ENCODE peak calls at places on chromosomes 6 and 20, in six cellular contexts. X is H9, Y is trophoblast cell, A is H1, M is IMR-90, W is mesenchymal stem cell. G is an unnamed sample.

GRCh38 chr6:115613488-115613887 is 447.2 kb downstream of the FRK start:
- DNase-seq in X (no peak), Y (peak), A (no peak), M (peak), W (peak), G (no peak)

GRCh38 chr6:4021862-4022715 is 56.8 kb downstream of the FAM217A start:
- DNase-seq in X (peak), Y (no peak), A (no peak), M (no peak), W (peak), G (no peak)

GRCh38 chr20:64156136-64156885 is 7.9 kb upstream of the MYT1 start:
- DNase-seq in X (no peak), Y (no peak), A (no peak), M (no peak), W (no peak), G (no peak)

GRCh38 chr6:157528931-157529653 is 148.1 kb downstream of the ZDHHC14 start:
- DNase-seq in X (no peak), Y (no peak), A (no peak), M (no peak), W (peak), G (no peak)

GRCh38 chr20:2706688-2707352 is 14.2 kb downstream of the EBF4 start:
- DNase-seq in X (no peak), Y (no peak), A (no peak), M (no peak), W (no peak), G (no peak)

GRCh38 chr6:34768148-34768547 is 10.8 kb downstream of the SNRPC start:
- DNase-seq in X (no peak), Y (no peak), A (no peak), M (no peak), W (no peak), G (no peak)

GRCh38 chr6:22447191-22447590 is 122.2 kb upstream of the HDGFL1 start:
- DNase-seq in X (no peak), Y (no peak), A (no peak), M (no peak), W (no peak), G (no peak)

GRCh38 chr20:54355631-54356280 is 119.6 kb upstream of the DOK5 start:
- DNase-seq in X (no peak), Y (no peak), A (no peak), M (peak), W (no peak), G (no peak)

GRCh38 chr6:31663961-31664789 is 622 bp downstream of the GPANK1 start:
- DNase-seq in X (no peak), Y (peak), A (no peak), M (peak), W (peak), G (no peak)

GRCh38 chr6:2942916-2943563 is 28.3 kb downstream of the SERPINB6 start:
- DNase-seq in X (no peak), Y (no peak), A (no peak), M (no peak), W (no peak), G (no peak)

GRCh38 chr6:159473844-159474243 is 219.2 kb downstream of the SOD2 start:
- DNase-seq in X (no peak), Y (no peak), A (no peak), M (no peak), W (no peak), G (no peak)

GRCh38 chr20:51797357-51798025 is 4.8 kb downstream of the SALL4 start:
- DNase-seq in X (no peak), Y (no peak), A (no peak), M (peak), W (peak), G (peak)

GRCh38 chr20:34549291-34549928 is 9.1 kb upstream of the MAP1LC3A start:
- DNase-seq in X (peak), Y (peak), A (no peak), M (peak), W (peak), G (no peak)

GRCh38 chr20:36116813-36117441 is 37.6 kb upstream of the EPB41L1 start:
- DNase-seq in X (no peak), Y (no peak), A (no peak), M (peak), W (peak), G (no peak)

GRCh38 chr6:52510213-52510562 is 66.7 kb downstream of the TRAM2 start:
- DNase-seq in X (no peak), Y (no peak), A (no peak), M (no peak), W (no peak), G (no peak)

GRCh38 chr6:90493332-90493731 is 93.5 kb downstream of the MAP3K7 start:
- DNase-seq in X (no peak), Y (no peak), A (no peak), M (peak), W (peak), G (no peak)

GRCh38 chr20:31833130-31833930 is 12.1 kb downstream of the FOXS1 start:
- DNase-seq in X (peak), Y (peak), A (peak), M (peak), W (peak), G (peak)

GRCh38 chr6:71724456-71725180 is 161.7 kb upstream of the RIMS1 start:
- DNase-seq in X (no peak), Y (no peak), A (no peak), M (no peak), W (no peak), G (no peak)

GRCh38 chr6:129195666-129196065 is 312.7 kb downstream of the LAMA2 start:
- DNase-seq in X (no peak), Y (peak), A (peak), M (no peak), W (peak), G (no peak)

GRCh38 chr6:25012657-25013056 is 76.9 kb upstream of the RIPOR2 start:
- DNase-seq in X (no peak), Y (peak), A (no peak), M (peak), W (peak), G (no peak)

GRCh38 chr6:122033564-122034181 is 365.8 kb upstream of the HSF2 start:
- DNase-seq in X (peak), Y (peak), A (peak), M (peak), W (peak), G (peak)

GRCh38 chr6:2173203-2173961 is 72.0 kb downstream of the GMDS start:
- DNase-seq in X (no peak), Y (no peak), A (no peak), M (no peak), W (no peak), G (no peak)

GRCh38 chr20:53040678-53041674 is 68.8 kb downstream of the TSHZ2 start:
- DNase-seq in X (no peak), Y (no peak), A (no peak), M (no peak), W (no peak), G (no peak)

GRCh38 chr6:28589234-28589951 is 63.7 kb downstream of the GPX5 start:
- DNase-seq in X (peak), Y (peak), A (peak), M (peak), W (peak), G (peak)

GRCh38 chr20:39066464-39066863 is 104.3 kb downstream of the DHX35 start:
- DNase-seq in X (peak), Y (no peak), A (peak), M (no peak), W (no peak), G (peak)

GRCh38 chr20:16215056-16215455 is 358.2 kb downstream of the KIF16B start:
- DNase-seq in X (no peak), Y (no peak), A (no peak), M (no peak), W (no peak), G (no peak)

GRCh38 chr20:37845261-37845681 is 57.7 kb upstream of the VSTM2L start:
- DNase-seq in X (no peak), Y (no peak), A (no peak), M (no peak), W (no peak), G (no peak)

GRCh38 chr6:100464910-100465700 is at the start of gene SIM1:
- DNase-seq in X (peak), Y (peak), A (peak), M (peak), W (peak), G (peak)

GRCh38 chr6:131660195-131660594 is 23.1 kb downstream of the ENPP3 start:
- DNase-seq in X (no peak), Y (no peak), A (no peak), M (peak), W (peak), G (no peak)

GRCh38 chr20:64077094-64077493 is 2.2 kb downstream of the RGS19 start:
- DNase-seq in X (no peak), Y (no peak), A (no peak), M (no peak), W (no peak), G (no peak)

GRCh38 chr20:57947421-57948176 is 237.8 kb upstream of the PMEPA1 start:
- DNase-seq in X (no peak), Y (no peak), A (no peak), M (peak), W (no peak), G (no peak)

GRCh38 chr20:35575958-35576357 is 34.1 kb downstream of the ERGIC3 start:
- DNase-seq in X (no peak), Y (no peak), A (no peak), M (no peak), W (no peak), G (no peak)

GRCh38 chr6:44249082-44249748 is 2.3 kb downstream of the HSP90AB1 start:
- DNase-seq in X (no peak), Y (no peak), A (no peak), M (no peak), W (no peak), G (no peak)

GRCh38 chr6:44245912-44246662 is 814 bp upstream of the HSP90AB1 start:
- DNase-seq in X (peak), Y (peak), A (peak), M (peak), W (peak), G (peak)

GRCh38 chr6:44246663-44247337 is at the start of gene HSP90AB1:
- DNase-seq in X (peak), Y (peak), A (peak), M (peak), W (peak), G (peak)

GRCh38 chr6:44248579-44248978 is 1.7 kb downstream of the HSP90AB1 start:
- DNase-seq in X (no peak), Y (no peak), A (no peak), M (no peak), W (no peak), G (no peak)

DNA sequence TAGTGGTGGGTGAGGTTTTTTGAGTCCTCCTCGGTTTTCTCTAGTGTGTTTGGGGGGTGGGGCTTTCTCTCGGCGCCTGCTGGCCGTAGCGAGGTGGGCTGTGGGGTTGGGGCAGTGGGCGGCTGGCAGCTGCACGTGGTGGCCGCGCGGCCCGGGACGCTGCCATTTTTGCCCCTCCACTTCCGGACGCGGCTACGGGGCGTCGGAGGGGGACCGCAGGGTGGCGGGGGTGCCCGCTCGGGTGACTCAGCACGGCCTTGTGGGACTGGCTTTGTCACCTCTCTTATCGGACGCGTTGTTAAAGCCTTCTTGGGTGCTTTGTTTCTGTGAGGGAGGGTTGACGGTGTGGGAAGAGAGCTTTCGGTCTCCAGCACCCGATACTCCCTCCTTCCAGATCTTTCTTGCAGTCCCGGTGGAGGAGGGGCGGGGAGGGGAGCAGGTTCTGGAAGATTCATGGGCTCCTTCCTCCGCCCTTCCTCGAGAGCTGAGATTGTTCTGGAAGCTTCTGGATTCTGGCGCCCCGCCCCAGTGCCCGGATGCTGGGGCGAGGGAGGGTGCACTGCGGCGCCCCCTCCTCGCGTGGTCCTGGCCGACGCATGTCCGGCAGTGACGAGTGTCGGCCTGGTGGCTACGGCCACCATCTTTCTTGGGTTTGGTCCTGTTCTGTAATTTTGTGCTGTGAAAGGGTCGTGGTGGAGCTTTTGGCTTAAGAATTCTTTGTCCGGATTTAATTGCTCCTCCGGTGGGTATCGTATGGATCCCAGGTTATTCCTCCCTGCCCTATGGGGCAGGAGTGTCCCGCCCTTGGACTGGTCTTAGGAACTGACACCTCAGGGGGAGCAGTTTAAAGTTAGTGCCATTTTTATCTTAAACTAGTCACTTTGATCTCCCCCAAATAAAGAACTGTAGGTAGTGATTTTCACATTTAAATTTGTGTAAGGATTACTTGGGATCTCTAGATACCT is 719 bp downstream of the HSP90AB1 start:
- DNase-seq in X (no peak), Y (peak), A (no peak), M (peak), W (peak), G (no peak)
- H3K14ac ChIP-seq in X (peak), Y (peak), A (peak), M (peak), W (peak), G (peak)

GRCh38 chr20:41339957-41340326 is 679 bp upstream of the LPIN3 start:
- DNase-seq in X (peak), Y (peak), A (peak), M (peak), W (peak), G (peak)

GRCh38 chr20:41344477-41344876 is 3.9 kb downstream of the LPIN3 start:
- DNase-seq in X (no peak), Y (no peak), A (no peak), M (no peak), W (no peak), G (no peak)

GRCh38 chr20:41344938-41345728 is 4.5 kb downstream of the LPIN3 start:
- DNase-seq in X (no peak), Y (no peak), A (no peak), M (no peak), W (no peak), G (no peak)

GRCh38 chr20:41340327-41341055 is at the start of gene LPIN3:
- DNase-seq in X (peak), Y (peak), A (peak), M (peak), W (peak), G (peak)

GRCh38 chr20:41342474-41343464 is 2.1 kb downstream of the LPIN3 start:
- DNase-seq in X (no peak), Y (no peak), A (no peak), M (no peak), W (no peak), G (no peak)
- H3K14ac ChIP-seq in X (no peak), Y (no peak), A (no peak), M (no peak), W (no peak), G (no peak)

DNA sequence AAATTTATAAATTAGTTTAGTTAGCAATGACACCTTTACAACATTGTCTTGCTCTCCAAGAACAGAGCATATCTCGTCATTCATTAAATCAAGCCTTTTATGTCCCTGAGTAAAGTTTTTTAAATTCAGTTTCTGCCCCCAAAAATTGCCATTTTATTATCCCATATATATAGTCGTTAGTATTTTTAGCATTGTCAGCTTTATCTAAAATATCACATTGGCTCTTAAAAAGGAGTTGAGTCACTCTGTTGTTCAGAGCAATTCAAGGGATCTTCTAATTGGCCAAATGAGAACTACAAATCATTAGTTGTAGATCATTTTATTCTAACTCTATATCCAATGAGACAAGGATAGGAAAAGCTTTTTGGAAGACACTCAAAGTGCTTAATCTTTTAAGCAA is 127.1 kb downstream of the COL9A1 start:
- DNase-seq in X (no peak), Y (no peak), A (no peak), M (no peak), W (no peak), G (no peak)
- H3K14ac ChIP-seq in X (no peak), Y (no peak), A (no peak), M (no peak), W (no peak), G (no peak)

GRCh38 chr20:60050193-60050960 is 92.2 kb downstream of the CDH26 start:
- DNase-seq in X (peak), Y (no peak), A (peak), M (no peak), W (no peak), G (no peak)
- H3K14ac ChIP-seq in X (no peak), Y (no peak), A (no peak), M (no peak), W (no peak), G (no peak)

DNA sequence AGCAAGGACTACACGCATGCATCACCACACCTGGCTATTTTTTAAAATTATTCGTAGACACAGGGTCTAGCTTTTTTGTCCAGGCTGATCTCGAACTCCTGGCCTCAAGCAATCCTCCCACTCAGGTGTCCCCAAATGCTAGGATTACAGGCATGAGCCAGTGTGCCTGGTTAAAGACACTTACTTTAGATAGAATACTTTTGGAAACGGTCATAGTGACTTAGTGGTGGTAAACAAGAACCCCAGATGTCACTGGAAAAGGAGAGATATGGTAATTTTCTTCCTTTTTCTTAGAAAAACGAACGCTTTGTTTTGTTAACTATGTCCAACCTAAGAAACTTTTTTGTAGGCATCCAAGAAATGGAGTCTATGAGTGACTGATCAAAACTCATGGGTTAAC is 137.3 kb downstream of the TFAP2B start:
- DNase-seq in X (no peak), Y (no peak), A (no peak), M (no peak), W (no peak), G (no peak)
- H3K14ac ChIP-seq in X (no peak), Y (no peak), A (no peak), M (no peak), W (no peak), G (no peak)

GRCh38 chr20:47125553-47126373 is 230.7 kb downstream of the ZMYND8 start:
- DNase-seq in X (peak), Y (no peak), A (no peak), M (no peak), W (peak), G (peak)

GRCh38 chr20:47126709-47127108 is 229.8 kb downstream of the ZMYND8 start:
- DNase-seq in X (no peak), Y (no peak), A (no peak), M (peak), W (peak), G (no peak)

GRCh38 chr20:47122560-47122959 is 227.9 kb downstream of the EYA2 start:
- DNase-seq in X (no peak), Y (no peak), A (no peak), M (no peak), W (no peak), G (no peak)

GRCh38 chr20:47126374-47126705 is 230.2 kb downstream of the ZMYND8 start:
- DNase-seq in X (no peak), Y (no peak), A (no peak), M (no peak), W (peak), G (no peak)

GRCh38 chr20:47124235-47124717 is 229.6 kb downstream of the EYA2 start:
- DNase-seq in X (no peak), Y (no peak), A (no peak), M (no peak), W (no peak), G (no peak)
- H3K14ac ChIP-seq in X (no peak), Y (no peak), A (no peak), M (peak), W (peak), G (no peak)

GRCh38 chr6:67825201-67825895 is 809.7 kb upstream of the ADGRB3 start:
- DNase-seq in X (no peak), Y (no peak), A (no peak), M (no peak), W (no peak), G (no peak)
- H3K14ac ChIP-seq in X (no peak), Y (no peak), A (no peak), M (no peak), W (no peak), G (peak)